ENCODE peak calls at places on chromosomes 5 and 9, in five cellular contexts. Q is fibroblast of the aortic adventitia; D is IMR-90; V is CD8-positive, alpha-beta memory T cell; A is memory B cell. J is an unnamed sample.

GRCh38 chr9:107973451-107973850 is 483.9 kb upstream of the KLF4 start:
- DNase-seq in Q (no peak), D (no peak), V (no peak), A (no peak), J (no peak)

GRCh38 chr5:139147743-139148079 is 50.5 kb downstream of the SIL1 start:
- DNase-seq in D (peak; percentile 54), A (no peak), Q (peak; percentile 75), V (no peak), J (no peak)

GRCh38 chr9:36218011-36218410 is 27.3 kb downstream of the CLTA start:
- DNase-seq in D (no peak), A (no peak), Q (no peak), V (no peak), J (no peak)

GRCh38 chr5:176185133-176185733 is 53.0 kb upstream of the SIMC1 start:
- DNase-seq in V (no peak), A (no peak), D (peak; percentile 31), Q (no peak), J (no peak)

GRCh38 chr5:177133119-177133844 is at the start of gene NSD1:
- DNase-seq in A (peak; percentile 94), D (peak; percentile 66), Q (peak; percentile 53), V (peak; percentile 90), J (peak; percentile 87)

GRCh38 chr5:17184596-17184995 is 32.8 kb upstream of the BASP1 start:
- DNase-seq in D (peak; percentile 80), A (no peak), V (no peak), Q (peak; percentile 75), J (no peak)

GRCh38 chr5:136769900-136770684 is 404.7 kb upstream of the TRPC7 start:
- DNase-seq in A (no peak), V (peak; percentile 4), Q (peak; percentile 77), D (peak; percentile 50), J (no peak)

GRCh38 chr9:10265102-10265708 is 347.6 kb downstream of the PTPRD start:
- DNase-seq in Q (peak; percentile 77), V (no peak), A (no peak), D (peak; percentile 82), J (no peak)

GRCh38 chr9:93670208-93671029 is 94.0 kb downstream of the PHF2 start:
- DNase-seq in D (peak; percentile 13), Q (peak; percentile 27), A (no peak), V (no peak), J (peak; percentile 39)

GRCh38 chr5:143501176-143501840 is 97.8 kb upstream of the NR3C1 start:
- DNase-seq in V (no peak), A (no peak), Q (peak; percentile 43), D (no peak), J (no peak)

GRCh38 chr9:96621619-96622018 is 2.0 kb upstream of the CDC14B start:
- DNase-seq in D (peak; percentile 35), Q (no peak), A (no peak), V (no peak), J (no peak)

GRCh38 chr9:27460225-27461023 is 63.7 kb upstream of the IFNK start:
- DNase-seq in D (no peak), V (no peak), A (no peak), Q (no peak), J (no peak)

GRCh38 chr9:130860458-130861316 is 25.6 kb downstream of the ABL1 start:
- DNase-seq in A (no peak), V (no peak), D (peak; percentile 99), Q (peak; percentile 96), J (no peak)

GRCh38 chr5:138180183-138180782 is 1.4 kb downstream of the KIF20A start:
- DNase-seq in Q (peak; percentile 61), D (peak; percentile 64), A (no peak), V (peak; percentile 14), J (no peak)

GRCh38 chr5:139501376-139501775 is 18.8 kb upstream of the STING1 start:
- DNase-seq in A (no peak), V (no peak), D (no peak), Q (no peak), J (no peak)

GRCh38 chr5:176134529-176135223 is 103.5 kb upstream of the SIMC1 start:
- DNase-seq in Q (no peak), D (no peak), V (no peak), A (no peak), J (no peak)